ENCODE peak calls at places on chromosomes 7 and 10, in five cellular contexts. V is coronary artery, R is A549, X is stomach, I is uterus. D is an unnamed sample.

GRCh38 chr10:62554632-62555199 is 180.5 kb downstream of the ZNF365 start:
- DNase-seq in V (no peak), R (peak), X (no peak), I (no peak), D (peak)

GRCh38 chr10:31820096-31820495 is 108.5 kb downstream of the ARHGAP12 start:
- DNase-seq in V (no peak), R (no peak), X (no peak), I (no peak), D (no peak)

GRCh38 chr10:92938846-92939245 is 90.5 kb downstream of the EXOC6 start:
- DNase-seq in V (no peak), R (no peak), X (no peak), I (no peak), D (no peak)

GRCh38 chr7:138295049-138295637 is 164.9 kb upstream of the TRIM24 start:
- DNase-seq in V (no peak), R (no peak), X (no peak), I (no peak), D (peak)

GRCh38 chr10:1824928-1825327 is 87.6 kb upstream of the ADARB2 start:
- DNase-seq in V (no peak), R (no peak), X (no peak), I (no peak), D (no peak)

GRCh38 chr7:121026577-121027111 is 38.1 kb downstream of the CPED1 start:
- DNase-seq in V (no peak), R (no peak), X (no peak), I (no peak), D (no peak)

GRCh38 chr10:52949899-52950298 is 177.3 kb upstream of the MBL2 start:
- DNase-seq in V (no peak), R (peak), X (no peak), I (no peak), D (peak)

GRCh38 chr10:27240891-27241639 is 468 bp upstream of the ACBD5 start:
- DNase-seq in V (no peak), R (peak), X (peak), I (no peak), D (peak)

GRCh38 chr7:151715661-151716338 is 161.1 kb downstream of the PRKAG2 start:
- DNase-seq in V (no peak), R (peak), X (peak), I (no peak), D (no peak)

GRCh38 chr10:62726142-62726541 is 78.4 kb upstream of the ADO start:
- DNase-seq in V (no peak), R (no peak), X (no peak), I (no peak), D (no peak)

GRCh38 chr7:66307591-66308215 is 102.6 kb downstream of the TPST1 start:
- DNase-seq in V (no peak), R (no peak), X (peak), I (no peak), D (peak)

GRCh38 chr10:28619465-28619864 is 57.9 kb upstream of the BAMBI start:
- DNase-seq in V (no peak), R (no peak), X (no peak), I (no peak), D (no peak)

GRCh38 chr7:98657736-98658135 is 40.7 kb downstream of the NPTX2 start:
- DNase-seq in V (no peak), R (no peak), X (no peak), I (no peak), D (no peak)

GRCh38 chr7:122919643-122920181 is 33.5 kb upstream of the CADPS2 start:
- DNase-seq in V (no peak), R (no peak), X (no peak), I (no peak), D (peak)

GRCh38 chr7:43385856-43386255 is 197.1 kb upstream of the STK17A start:
- DNase-seq in V (no peak), R (no peak), X (no peak), I (no peak), D (peak)

GRCh38 chr7:7962851-7963250 is 5.7 kb upstream of the GLCCI1 start:
- DNase-seq in V (no peak), R (no peak), X (no peak), I (no peak), D (peak)

GRCh38 chr10:49419005-49419404 is 23.1 kb upstream of the DRGX start:
- DNase-seq in V (no peak), R (no peak), X (no peak), I (no peak), D (no peak)

GRCh38 chr7:65925040-65925439 is 52.2 kb downstream of the VKORC1L1 start:
- DNase-seq in V (no peak), R (no peak), X (no peak), I (no peak), D (no peak)

GRCh38 chr10:73044378-73045285 is 52.0 kb downstream of the P4HA1 start:
- DNase-seq in V (no peak), R (peak), X (no peak), I (no peak), D (peak)

GRCh38 chr7:149223746-149224145 is 15.7 kb upstream of the ZNF212 start:
- DNase-seq in V (no peak), R (no peak), X (no peak), I (no peak), D (no peak)

GRCh38 chr7:17071866-17072265 is 190.1 kb upstream of the AGR3 start:
- DNase-seq in V (no peak), R (no peak), X (no peak), I (no peak), D (no peak)

GRCh38 chr10:76113952-76114351 is 682.5 kb downstream of the LRMDA start:
- DNase-seq in V (no peak), R (no peak), X (no peak), I (no peak), D (no peak)

GRCh38 chr7:20307119-20307518 is 23.6 kb upstream of the ITGB8 start:
- DNase-seq in V (no peak), R (peak), X (no peak), I (no peak), D (peak)

GRCh38 chr10:110425684-110426293 is 71.9 kb upstream of the DUSP5 start:
- DNase-seq in V (no peak), R (peak), X (no peak), I (no peak), D (peak)

GRCh38 chr7:105269397-105269796 is 119.3 kb downstream of the SRPK2 start:
- DNase-seq in V (no peak), R (no peak), X (no peak), I (no peak), D (peak)

GRCh38 chr7:141072548-141073172 is 1.2 kb upstream of the TMEM178B start:
- DNase-seq in V (no peak), R (peak), X (no peak), I (peak), D (peak)

GRCh38 chr10:50504389-50504788 is 119.4 kb downstream of the SGMS1 start:
- DNase-seq in V (no peak), R (no peak), X (no peak), I (no peak), D (no peak)

GRCh38 chr7:143299840-143300239 is 11.7 kb downstream of the CASP2 start:
- DNase-seq in V (no peak), R (peak), X (peak), I (no peak), D (peak)

GRCh38 chr10:130757271-130757670 is 554.2 kb downstream of the TCERG1L start:
- DNase-seq in V (no peak), R (no peak), X (peak), I (no peak), D (no peak)

GRCh38 chr7:108083980-108084379 is 46.2 kb downstream of the LAMB4 start:
- DNase-seq in V (no peak), R (no peak), X (no peak), I (no peak), D (no peak)

GRCh38 chr7:135335628-135336139 is 102.0 kb downstream of the STRA8 start:
- DNase-seq in V (peak), R (peak), X (peak), I (peak), D (peak)

GRCh38 chr10:11237571-11237970 is 219.9 kb downstream of the CELF2 start:
- DNase-seq in V (no peak), R (no peak), X (no peak), I (no peak), D (no peak)

GRCh38 chr7:125908714-125909113 is 979.1 kb upstream of the POT1 start:
- DNase-seq in V (no peak), R (no peak), X (no peak), I (no peak), D (no peak)

GRCh38 chr7:69619619-69620018 is 21.3 kb downstream of the AUTS2 start:
- DNase-seq in V (no peak), R (no peak), X (no peak), I (no peak), D (no peak)

GRCh38 chr10:94193466-94193924 is 169.2 kb downstream of the NOC3L start:
- DNase-seq in V (no peak), R (no peak), X (no peak), I (no peak), D (peak)

GRCh38 chr7:122556873-122557542 is 141.9 kb downstream of the RNF133 start:
- DNase-seq in V (no peak), R (no peak), X (no peak), I (no peak), D (no peak)

GRCh38 chr7:17046666-17047065 is 164.9 kb upstream of the AGR3 start:
- DNase-seq in V (no peak), R (no peak), X (peak), I (no peak), D (no peak)

GRCh38 chr7:119664601-119665000 is 608.4 kb upstream of the KCND2 start:
- DNase-seq in V (no peak), R (peak), X (no peak), I (no peak), D (peak)

GRCh38 chr7:88465586-88465985 is 158.9 kb upstream of the STEAP4 start:
- DNase-seq in V (no peak), R (no peak), X (no peak), I (no peak), D (no peak)

GRCh38 chr7:12888727-12889126 is 201.3 kb downstream of the ARL4A start:
- DNase-seq in V (no peak), R (no peak), X (no peak), I (no peak), D (peak)

GRCh38 chr10:79285315-79286185 is 61.7 kb upstream of the PPIF start:
- DNase-seq in V (no peak), R (no peak), X (no peak), I (no peak), D (no peak)
- H3K4me3 ChIP-seq in V (no peak), R (no peak), X (no peak), I (no peak), D (no peak)

DNA sequence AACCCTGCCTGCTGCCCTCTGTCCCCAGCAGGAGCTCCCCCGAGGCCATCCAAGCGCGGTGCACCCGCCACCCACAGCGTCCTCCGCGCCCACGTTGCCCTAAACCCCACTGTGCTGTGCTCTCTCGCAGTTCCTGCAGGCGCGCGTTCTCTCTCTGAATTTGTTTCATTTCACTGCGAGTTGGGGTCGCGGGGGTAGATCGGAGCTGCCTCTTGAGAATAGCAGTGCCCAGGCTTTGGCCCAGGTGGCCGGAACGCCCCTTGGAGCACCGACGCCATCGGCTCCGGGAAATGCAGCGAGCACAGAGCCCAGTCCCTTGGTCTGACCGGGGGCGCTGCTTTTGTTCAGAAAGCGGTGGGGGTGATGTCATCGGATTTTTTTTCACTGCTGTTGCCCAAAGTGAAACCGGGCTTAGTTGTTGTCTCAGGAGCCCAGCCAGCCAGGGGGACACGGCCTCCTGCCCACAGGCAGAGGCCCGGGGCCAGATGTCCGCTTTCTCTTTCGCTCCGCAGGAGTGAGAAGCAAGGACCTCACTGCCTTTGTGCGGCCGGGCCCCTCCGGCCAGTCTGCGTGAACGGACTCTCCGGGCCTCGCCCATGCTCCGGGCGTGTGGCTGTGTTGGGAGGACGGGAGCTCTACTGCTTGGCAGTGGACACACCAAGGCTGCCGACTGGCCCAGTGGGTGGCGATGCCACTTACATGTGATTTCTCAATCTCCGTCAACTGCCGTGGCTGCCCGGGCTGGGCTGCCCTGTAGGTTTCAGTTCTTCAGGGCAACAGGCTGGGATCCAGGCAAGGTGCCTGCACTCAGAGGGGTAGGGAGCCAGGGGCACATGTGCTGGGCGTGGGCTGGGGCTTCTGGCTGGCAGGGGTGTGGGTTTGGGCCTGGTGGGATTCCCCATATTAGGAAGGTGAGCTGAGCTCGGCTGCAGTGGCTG is 43.2 kb downstream of the FOXK1 start:
- DNase-seq in V (peak), R (peak), X (peak), I (peak), D (peak)
- TF ChIP-seq CTCF in V (no peak), R (peak), X (no peak), I (no peak), D (peak)

DNA sequence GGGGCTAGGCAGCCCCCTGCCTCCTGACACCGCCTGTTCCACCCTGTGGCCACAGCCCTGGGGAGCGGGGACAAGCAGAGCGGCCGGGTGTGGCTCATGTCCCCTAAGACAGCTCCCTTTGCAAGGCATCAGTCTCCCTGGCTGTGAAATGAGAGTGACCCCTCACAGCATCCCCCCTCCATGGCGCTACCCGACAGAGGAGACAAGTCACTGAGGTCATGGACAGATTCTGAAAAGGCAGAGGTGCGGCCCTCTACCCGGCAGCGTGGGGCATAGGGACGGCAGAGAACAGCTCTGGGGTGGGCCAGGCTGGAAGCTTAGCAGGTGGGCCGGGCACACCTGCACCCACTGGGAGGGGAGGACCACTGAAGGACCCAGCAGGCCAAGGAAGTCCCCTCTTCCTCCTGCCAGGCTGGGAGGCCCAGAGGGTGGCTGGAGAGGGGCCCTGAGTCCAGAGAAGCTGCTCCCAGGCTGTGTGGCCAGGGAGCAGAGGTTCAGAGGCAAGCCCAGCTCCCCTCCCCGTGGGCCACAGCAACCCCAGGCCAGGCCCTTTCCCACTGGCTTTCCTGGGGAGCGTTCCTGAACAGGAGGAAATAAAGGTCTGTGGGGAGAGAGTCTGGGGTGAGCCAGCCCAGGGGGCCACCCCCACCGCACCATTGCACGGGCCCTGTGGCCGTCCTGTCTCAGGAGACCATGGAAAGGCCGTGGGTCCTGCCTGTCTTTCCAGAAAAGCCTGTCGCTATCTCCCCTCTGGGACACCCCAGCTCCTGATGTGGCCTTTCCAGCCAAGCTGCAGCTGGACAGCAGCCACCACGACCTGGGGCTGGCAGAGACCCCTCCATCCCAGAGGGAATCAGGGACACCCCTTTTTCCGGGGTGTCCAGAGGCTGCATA is 1.7 kb downstream of the ADAP1 start:
- DNase-seq in V (no peak), R (no peak), X (no peak), I (peak), D (no peak)
- H3K4me3 ChIP-seq in V (peak), R (no peak), X (peak), I (no peak), D (no peak)

DNA sequence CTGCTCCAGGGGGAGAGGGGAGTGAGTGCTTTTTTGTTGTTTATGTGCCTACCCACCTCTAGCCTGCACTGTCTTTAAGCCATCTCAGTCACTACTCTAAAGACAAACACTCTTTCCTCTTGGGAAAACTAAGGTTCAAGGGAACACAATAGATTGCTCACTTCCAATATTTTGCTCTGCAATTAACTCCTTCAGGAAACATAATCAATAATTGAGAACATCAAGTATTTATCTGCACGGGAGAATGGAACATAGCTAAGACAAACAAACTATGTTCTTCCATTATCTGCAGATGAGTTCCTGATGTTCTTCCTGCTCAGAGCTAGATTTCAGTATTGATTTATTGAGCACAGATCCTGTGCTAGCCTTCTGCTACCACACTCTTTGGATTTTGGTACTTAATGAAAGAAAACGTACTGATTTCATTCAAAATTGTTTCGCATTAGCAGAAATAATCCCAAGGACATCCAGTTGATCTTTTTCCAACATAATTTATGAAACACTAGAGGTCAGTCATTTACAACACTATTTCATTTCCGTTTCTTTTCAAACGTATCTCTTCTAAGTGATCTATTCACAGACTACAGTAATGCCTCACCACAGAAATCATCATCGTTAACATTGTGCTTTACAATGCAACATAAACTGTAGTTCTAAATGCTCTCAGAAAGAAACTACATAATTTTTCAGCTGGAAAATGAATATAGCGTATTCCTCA is 8.3 kb downstream of the NEBL start:
- DNase-seq in V (no peak), R (no peak), X (no peak), I (no peak), D (peak)
- TF ChIP-seq CTCF in V (no peak), R (peak), X (no peak), I (no peak), D (peak)

GRCh38 chr7:147438216-147438615 is 1152.3 kb upstream of the C7orf33 start:
- DNase-seq in V (no peak), R (no peak), X (no peak), I (no peak), D (no peak)

DNA sequence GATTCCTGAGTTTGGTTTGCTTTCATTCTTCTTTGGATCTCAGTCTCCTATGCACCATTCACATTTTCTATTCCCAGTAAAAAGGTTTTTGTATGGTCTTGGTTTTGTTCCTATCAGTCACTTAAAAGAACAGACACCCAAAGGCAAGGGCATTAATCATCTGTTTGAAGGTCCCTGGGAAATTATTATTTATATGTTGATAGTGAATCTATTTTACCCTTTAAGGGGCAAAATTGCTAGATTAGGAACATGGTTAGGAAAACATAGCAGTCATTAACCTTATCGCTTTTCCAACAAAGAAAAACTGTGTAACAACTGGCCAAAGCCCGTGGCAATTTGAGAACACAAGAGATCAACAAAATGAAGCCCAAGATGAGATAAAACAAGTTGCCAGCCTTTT is 1146.6 kb upstream of the C7orf33 start:
- DNase-seq in V (no peak), R (no peak), X (no peak), I (no peak), D (no peak)
- H3K4me3 ChIP-seq in V (no peak), R (no peak), X (no peak), I (no peak), D (no peak)

GRCh38 chr10:15083674-15084501 is 4.7 kb downstream of the ACBD7 start:
- DNase-seq in V (no peak), R (no peak), X (no peak), I (no peak), D (no peak)
- TF ChIP-seq CTCF in V (no peak), R (no peak), X (no peak), I (no peak), D (peak)

D was measured in choroid plexus epithelial cell.